ENCODE peak calls at places on chromosome 3, in seven cellular contexts. N is cardiac fibroblast, K is naive B cell, R is left kidney, Y is HCT116, V is AG10803, L is EH. D is an unnamed sample.

GRCh38 chr3:120693439-120694172 is 11.6 kb upstream of the HGD start:
- DNase-seq in N (peak), K (no peak), R (no peak), Y (no peak), V (peak), L (peak), D (peak)

GRCh38 chr3:16307832-16308531 is 43.0 kb downstream of the OXNAD1 start:
- DNase-seq in N (peak), K (no peak), R (no peak), Y (no peak), V (no peak), L (no peak), D (no peak)

GRCh38 chr3:22117751-22118346 is 366.8 kb upstream of the ZNF385D start:
- DNase-seq in N (peak), K (no peak), R (peak), Y (peak), V (peak), L (peak), D (peak)

GRCh38 chr3:62875103-62876002 is at the start of gene CADPS:
- DNase-seq in N (no peak), K (no peak), R (peak), Y (no peak), V (peak), L (no peak), D (no peak)

GRCh38 chr3:34011171-34012101 is 213.0 kb downstream of the PDCD6IP start:
- DNase-seq in N (peak), K (no peak), R (no peak), Y (peak), V (peak), L (peak), D (no peak)

GRCh38 chr3:76383781-76384180 is 598.4 kb upstream of the ZNF717 start:
- DNase-seq in N (peak), K (no peak), R (peak), Y (no peak), V (no peak), L (no peak), D (no peak)

GRCh38 chr3:79358327-79358726 is 409.5 kb downstream of the ROBO1 start:
- DNase-seq in N (no peak), K (no peak), R (no peak), Y (no peak), V (no peak), L (no peak), D (no peak)

GRCh38 chr3:11850003-11850402 is 3.3 kb upstream of the TAMM41 start:
- DNase-seq in N (no peak), K (no peak), R (no peak), Y (no peak), V (no peak), L (no peak), D (no peak)

GRCh38 chr3:102078864-102079808 is 229.8 kb downstream of the NFKBIZ start:
- DNase-seq in N (no peak), K (peak), R (no peak), Y (no peak), V (no peak), L (peak), D (no peak)

GRCh38 chr3:197960694-197961581 is 921 bp downstream of the LMLN start:
- DNase-seq in N (peak), K (no peak), R (no peak), Y (no peak), V (peak), L (peak), D (no peak)

GRCh38 chr3:80767599-80767998 is 993.8 kb downstream of the GBE1 start:
- DNase-seq in N (no peak), K (no peak), R (no peak), Y (no peak), V (no peak), L (peak), D (no peak)

D was measured in fibroblast of the conjunctiva.